ENCODE peak calls at places on chromosomes 6 and 20, in six cellular contexts. One of them, this sample, is unnamed.

GRCh38 chr6:149478631-149479314 is 6.0 kb downstream of the ZC3H12D start:
- DNase-seq in NB4: no peak
- DNase-seq in H54: no peak
- DNase-seq in testis: no peak
- DNase-seq in Peyer's patch: no peak
- DNase-seq in H1: no peak
- DNase-seq in this sample: no peak

GRCh38 chr20:39105551-39105950 is 143.4 kb downstream of the DHX35 start:
- DNase-seq in Peyer's patch: no peak
- DNase-seq in H54: no peak
- DNase-seq in NB4: peak
- DNase-seq in testis: no peak
- DNase-seq in H1: no peak
- DNase-seq in this sample: no peak

GRCh38 chr6:156190270-156190669 is 586.9 kb upstream of the ARID1B start:
- DNase-seq in Peyer's patch: no peak
- DNase-seq in NB4: no peak
- DNase-seq in H54: no peak
- DNase-seq in testis: no peak
- DNase-seq in H1: no peak
- DNase-seq in this sample: no peak

GRCh38 chr6:75094614-75095321 is 111.1 kb downstream of the COL12A1 start:
- DNase-seq in H1: no peak
- DNase-seq in H54: no peak
- DNase-seq in NB4: no peak
- DNase-seq in Peyer's patch: no peak
- DNase-seq in testis: peak
- DNase-seq in this sample: no peak

GRCh38 chr6:692858-693736 is at the start of gene EXOC2:
- DNase-seq in NB4: peak
- DNase-seq in testis: peak
- DNase-seq in H1: peak
- DNase-seq in Peyer's patch: peak
- DNase-seq in H54: peak
- DNase-seq in this sample: peak

GRCh38 chr20:61159940-61160688 is 91.9 kb upstream of the CDH4 start:
- DNase-seq in H1: no peak
- DNase-seq in H54: no peak
- DNase-seq in Peyer's patch: no peak
- DNase-seq in testis: no peak
- DNase-seq in NB4: no peak
- DNase-seq in this sample: no peak

GRCh38 chr20:26209171-26209941 is 512.7 kb upstream of the ZNF337 start:
- DNase-seq in NB4: no peak
- DNase-seq in H54: no peak
- DNase-seq in H1: peak
- DNase-seq in testis: peak
- DNase-seq in Peyer's patch: no peak
- DNase-seq in this sample: no peak

GRCh38 chr6:159074120-159074684 is 29.4 kb upstream of the TAGAP start:
- DNase-seq in Peyer's patch: no peak
- DNase-seq in H54: peak
- DNase-seq in testis: peak
- DNase-seq in H1: no peak
- DNase-seq in NB4: peak
- DNase-seq in this sample: no peak

GRCh38 chr6:4560225-4561077 is 215.8 kb upstream of the CDYL start:
- DNase-seq in NB4: peak
- DNase-seq in Peyer's patch: no peak
- DNase-seq in H54: no peak
- DNase-seq in testis: no peak
- DNase-seq in H1: no peak
- DNase-seq in this sample: no peak

GRCh38 chr6:43823879-43824740 is 54.1 kb downstream of the VEGFA start:
- DNase-seq in NB4: peak
- DNase-seq in H54: no peak
- DNase-seq in testis: no peak
- DNase-seq in H1: no peak
- DNase-seq in Peyer's patch: no peak
- DNase-seq in this sample: peak

GRCh38 chr6:24777227-24777626 is 2.5 kb downstream of the GMNN start:
- DNase-seq in NB4: no peak
- DNase-seq in H1: no peak
- DNase-seq in H54: no peak
- DNase-seq in testis: no peak
- DNase-seq in Peyer's patch: no peak
- DNase-seq in this sample: no peak

GRCh38 chr6:1263039-1263849 is 48.7 kb upstream of the FOXQ1 start:
- DNase-seq in testis: no peak
- DNase-seq in H54: no peak
- DNase-seq in NB4: peak
- DNase-seq in Peyer's patch: no peak
- DNase-seq in H1: peak
- DNase-seq in this sample: no peak

GRCh38 chr6:9593566-9593965 is 821.3 kb downstream of the TFAP2A start:
- DNase-seq in Peyer's patch: no peak
- DNase-seq in testis: no peak
- DNase-seq in H1: no peak
- DNase-seq in H54: no peak
- DNase-seq in NB4: no peak
- DNase-seq in this sample: no peak

GRCh38 chr6:22294301-22294700 is 2.5 kb downstream of the PRL start:
- DNase-seq in NB4: no peak
- DNase-seq in testis: no peak
- DNase-seq in Peyer's patch: no peak
- DNase-seq in H54: no peak
- DNase-seq in H1: no peak
- DNase-seq in this sample: no peak

GRCh38 chr6:5998236-5998635 is 8.5 kb downstream of the NRN1 start:
- DNase-seq in Peyer's patch: no peak
- DNase-seq in testis: no peak
- DNase-seq in H54: no peak
- DNase-seq in NB4: no peak
- DNase-seq in H1: no peak
- DNase-seq in this sample: no peak

GRCh38 chr6:87237804-87238203 is 82.4 kb downstream of the ZNF292 start:
- DNase-seq in H1: no peak
- DNase-seq in H54: peak
- DNase-seq in testis: no peak
- DNase-seq in Peyer's patch: no peak
- DNase-seq in NB4: peak
- DNase-seq in this sample: no peak

GRCh38 chr6:149846321-149846720 is 17.8 kb downstream of the LRP11 start:
- DNase-seq in NB4: no peak
- DNase-seq in testis: peak
- DNase-seq in H54: no peak
- DNase-seq in Peyer's patch: no peak
- DNase-seq in H1: no peak
- DNase-seq in this sample: peak

GRCh38 chr6:164377348-164377747 is 932.1 kb downstream of the C6orf118 start:
- DNase-seq in NB4: no peak
- DNase-seq in H1: no peak
- DNase-seq in testis: no peak
- DNase-seq in Peyer's patch: no peak
- DNase-seq in H54: no peak
- DNase-seq in this sample: no peak

GRCh38 chr6:135358251-135358821 is 139.2 kb downstream of the AHI1 start:
- DNase-seq in testis: no peak
- DNase-seq in NB4: no peak
- DNase-seq in H1: no peak
- DNase-seq in H54: peak
- DNase-seq in Peyer's patch: no peak
- DNase-seq in this sample: no peak

GRCh38 chr6:120405947-120406346 is 928.3 kb downstream of the TBC1D32 start:
- DNase-seq in testis: no peak
- DNase-seq in Peyer's patch: no peak
- DNase-seq in H54: no peak
- DNase-seq in H1: peak
- DNase-seq in NB4: peak
- DNase-seq in this sample: no peak

GRCh38 chr6:21271431-21272155 is 322.0 kb upstream of the SOX4 start:
- DNase-seq in H1: no peak
- DNase-seq in NB4: no peak
- DNase-seq in Peyer's patch: no peak
- DNase-seq in testis: no peak
- DNase-seq in H54: no peak
- DNase-seq in this sample: no peak

GRCh38 chr6:113995632-113996031 is 24.7 kb upstream of the HDAC2 start:
- DNase-seq in testis: peak
- DNase-seq in NB4: no peak
- DNase-seq in H1: peak
- DNase-seq in Peyer's patch: no peak
- DNase-seq in H54: peak
- DNase-seq in this sample: no peak

GRCh38 chr6:37485259-37485658 is 14.4 kb downstream of the CCDC167 start:
- DNase-seq in NB4: no peak
- DNase-seq in Peyer's patch: no peak
- DNase-seq in testis: peak
- DNase-seq in H54: no peak
- DNase-seq in H1: no peak
- DNase-seq in this sample: no peak

GRCh38 chr6:3987072-3987471 is 91.9 kb downstream of the FAM217A start:
- DNase-seq in testis: no peak
- DNase-seq in H1: no peak
- DNase-seq in NB4: no peak
- DNase-seq in H54: no peak
- DNase-seq in Peyer's patch: no peak
- DNase-seq in this sample: no peak

GRCh38 chr20:48761023-48761785 is 66.6 kb downstream of the PREX1 start:
- DNase-seq in H54: no peak
- DNase-seq in H1: no peak
- DNase-seq in NB4: peak
- DNase-seq in Peyer's patch: peak
- DNase-seq in testis: peak
- DNase-seq in this sample: peak

GRCh38 chr6:30781697-30782424 is 37.5 kb upstream of the IER3 start:
- DNase-seq in testis: peak
- DNase-seq in H54: peak
- DNase-seq in H1: no peak
- DNase-seq in Peyer's patch: peak
- DNase-seq in NB4: peak
- DNase-seq in this sample: peak

DNA sequence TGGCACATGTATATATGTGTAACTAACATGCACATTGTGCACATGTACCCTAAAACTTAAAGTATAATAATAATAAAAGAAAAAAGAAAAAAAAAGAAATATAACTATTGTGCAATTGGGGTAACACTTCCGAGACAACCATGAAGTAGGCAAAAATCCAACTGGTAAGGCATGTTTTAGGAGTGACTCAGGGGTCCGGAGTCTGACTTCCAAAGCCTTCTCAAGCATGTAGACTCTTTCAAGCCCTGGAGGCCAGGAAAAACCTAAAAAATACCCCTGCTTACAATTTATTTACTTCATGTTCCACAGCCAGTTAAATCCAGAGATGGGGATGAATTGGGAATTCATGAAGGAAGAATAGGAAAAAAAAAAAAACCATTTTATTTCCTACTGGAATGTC is 161.3 kb upstream of the PHACTR1 start:
- DNase-seq in Peyer's patch: no peak
- DNase-seq in NB4: no peak
- DNase-seq in H54: no peak
- DNase-seq in H1: no peak
- DNase-seq in testis: no peak
- DNase-seq in this sample: no peak
- TF ChIP-seq POLR2A in Peyer's patch: no peak
- TF ChIP-seq POLR2A in NB4: no peak
- TF ChIP-seq POLR2A in H54: no peak
- TF ChIP-seq POLR2A in H1: no peak
- TF ChIP-seq POLR2A in testis: no peak
- TF ChIP-seq POLR2A in this sample: no peak

GRCh38 chr20:12133553-12133952 is 215.9 kb downstream of the BTBD3 start:
- DNase-seq in testis: no peak
- DNase-seq in Peyer's patch: no peak
- DNase-seq in H1: no peak
- DNase-seq in NB4: no peak
- DNase-seq in H54: no peak
- DNase-seq in this sample: no peak
- TF ChIP-seq POLR2A in testis: no peak
- TF ChIP-seq POLR2A in Peyer's patch: no peak
- TF ChIP-seq POLR2A in H1: no peak
- TF ChIP-seq POLR2A in NB4: no peak
- TF ChIP-seq POLR2A in H54: no peak
- TF ChIP-seq POLR2A in this sample: no peak

GRCh38 chr20:53914091-53914860 is 156.1 kb downstream of the BCAS1 start:
- DNase-seq in H1: no peak
- DNase-seq in Peyer's patch: no peak
- DNase-seq in testis: no peak
- DNase-seq in NB4: peak
- DNase-seq in H54: no peak
- DNase-seq in this sample: no peak
- TF ChIP-seq POLR2A in H1: no peak
- TF ChIP-seq POLR2A in Peyer's patch: no peak
- TF ChIP-seq POLR2A in testis: no peak
- TF ChIP-seq POLR2A in NB4: no peak
- TF ChIP-seq POLR2A in H54: no peak
- TF ChIP-seq POLR2A in this sample: no peak

DNA sequence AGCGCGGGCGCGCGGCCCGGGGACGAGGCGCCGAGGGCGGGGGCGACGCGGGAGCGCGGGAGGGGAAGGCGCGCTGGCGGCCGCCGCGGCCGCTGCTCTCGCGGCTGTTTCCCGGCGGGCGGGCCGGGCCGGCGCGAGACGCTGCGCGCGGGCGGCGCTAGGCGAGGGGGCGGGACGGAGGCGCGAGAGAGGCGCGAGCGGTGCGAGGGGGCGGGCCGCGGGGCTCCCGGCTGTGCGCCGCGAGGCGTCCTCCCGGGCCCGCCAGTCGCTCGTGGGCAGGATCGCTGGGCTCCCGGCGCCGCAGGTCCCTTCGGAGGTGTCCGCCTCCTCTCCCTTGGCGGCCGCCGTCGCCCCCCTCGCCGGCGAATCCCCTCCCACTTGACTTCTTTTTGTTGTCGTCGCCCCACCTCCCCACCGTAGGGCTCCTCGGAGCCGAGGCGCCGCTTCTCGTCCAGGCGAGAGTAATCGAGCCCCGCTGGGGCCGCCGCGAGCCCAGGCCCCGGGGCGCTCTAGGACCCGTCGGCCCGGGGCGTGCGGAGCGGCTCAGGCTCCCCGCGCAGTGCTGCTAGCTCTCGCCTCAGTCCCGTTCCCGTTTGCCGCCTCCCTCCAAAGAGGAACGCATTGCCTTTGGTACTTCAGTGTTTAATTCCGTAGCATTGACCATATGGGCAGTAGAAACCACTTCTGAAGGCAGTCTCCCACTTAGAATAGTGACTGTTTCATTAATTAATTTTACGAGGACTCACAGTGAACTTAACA is at the start of gene RANBP9:
- DNase-seq in H54: peak
- DNase-seq in NB4: peak
- DNase-seq in testis: peak
- DNase-seq in Peyer's patch: peak
- DNase-seq in H1: peak
- DNase-seq in this sample: peak
- TF ChIP-seq POLR2A in H54: peak
- TF ChIP-seq POLR2A in NB4: peak
- TF ChIP-seq POLR2A in testis: no peak
- TF ChIP-seq POLR2A in Peyer's patch: peak
- TF ChIP-seq POLR2A in H1: peak
- TF ChIP-seq POLR2A in this sample: no peak

GRCh38 chr6:162435071-162435470 is 292.5 kb downstream of the PRKN start:
- DNase-seq in H54: no peak
- DNase-seq in NB4: no peak
- DNase-seq in H1: no peak
- DNase-seq in Peyer's patch: no peak
- DNase-seq in testis: no peak
- DNase-seq in this sample: no peak
- TF ChIP-seq POLR2A in H54: no peak
- TF ChIP-seq POLR2A in NB4: no peak
- TF ChIP-seq POLR2A in H1: no peak
- TF ChIP-seq POLR2A in Peyer's patch: no peak
- TF ChIP-seq POLR2A in testis: no peak
- TF ChIP-seq POLR2A in this sample: no peak

This sample was measured in stomach.